ENCODE peak calls at places on chromosome 6, in eight cellular contexts. One of them, this sample, is unnamed.

GRCh38 chr6:66772785-66773184 is 1065.8 kb upstream of the EYS start:
- DNase-seq in stimulated activated CD4-positive, alpha-beta T cell treated with anti-CD3 and anti-CD28 coated beads, Interleukin-2, amount 100 ng/mL, for 48 hours: no peak
- DNase-seq in kidney: no peak
- DNase-seq in GM23248: no peak
- DNase-seq in Panc1: no peak
- DNase-seq in RCC 7860: no peak
- DNase-seq in NCI-H2029: no peak
- DNase-seq in NCI-H1092 treated with DMSO at 0.1 percent for 48 hours: no peak
- DNase-seq in this sample: no peak

GRCh38 chr6:156844089-156844488 is 66.9 kb downstream of the ARID1B start:
- DNase-seq in stimulated activated CD4-positive, alpha-beta T cell treated with anti-CD3 and anti-CD28 coated beads, Interleukin-2, amount 100 ng/mL, for 48 hours: no peak
- DNase-seq in kidney: no peak
- DNase-seq in GM23248: no peak
- DNase-seq in Panc1: no peak
- DNase-seq in RCC 7860: no peak
- DNase-seq in NCI-H2029: no peak
- DNase-seq in NCI-H1092 treated with DMSO at 0.1 percent for 48 hours: no peak
- DNase-seq in this sample: no peak

GRCh38 chr6:71387179-71387578 is 98.6 kb downstream of the OGFRL1 start:
- DNase-seq in stimulated activated CD4-positive, alpha-beta T cell treated with anti-CD3 and anti-CD28 coated beads, Interleukin-2, amount 100 ng/mL, for 48 hours: no peak
- DNase-seq in kidney: no peak
- DNase-seq in GM23248: peak; percentile 81
- DNase-seq in Panc1: no peak
- DNase-seq in RCC 7860: no peak
- DNase-seq in NCI-H2029: no peak
- DNase-seq in NCI-H1092 treated with DMSO at 0.1 percent for 48 hours: no peak
- DNase-seq in this sample: no peak

GRCh38 chr6:134517145-134517658 is 199.3 kb upstream of the SGK1 start:
- DNase-seq in stimulated activated CD4-positive, alpha-beta T cell treated with anti-CD3 and anti-CD28 coated beads, Interleukin-2, amount 100 ng/mL, for 48 hours: no peak
- DNase-seq in kidney: peak; percentile 90
- DNase-seq in GM23248: peak; percentile 89
- DNase-seq in Panc1: no peak
- DNase-seq in RCC 7860: no peak
- DNase-seq in NCI-H2029: no peak
- DNase-seq in NCI-H1092 treated with DMSO at 0.1 percent for 48 hours: peak; percentile 14
- DNase-seq in this sample: no peak

GRCh38 chr6:34544052-34544604 is 12.0 kb downstream of the SPDEF start:
- DNase-seq in stimulated activated CD4-positive, alpha-beta T cell treated with anti-CD3 and anti-CD28 coated beads, Interleukin-2, amount 100 ng/mL, for 48 hours: no peak
- DNase-seq in kidney: peak; percentile 67
- DNase-seq in GM23248: no peak
- DNase-seq in Panc1: no peak
- DNase-seq in RCC 7860: no peak
- DNase-seq in NCI-H2029: no peak
- DNase-seq in NCI-H1092 treated with DMSO at 0.1 percent for 48 hours: no peak
- DNase-seq in this sample: no peak

GRCh38 chr6:41546866-41547798 is 951 bp downstream of the FOXP4 start:
- DNase-seq in stimulated activated CD4-positive, alpha-beta T cell treated with anti-CD3 and anti-CD28 coated beads, Interleukin-2, amount 100 ng/mL, for 48 hours: no peak
- DNase-seq in kidney: peak; percentile 87
- DNase-seq in GM23248: peak; percentile 83
- DNase-seq in Panc1: no peak
- DNase-seq in RCC 7860: no peak
- DNase-seq in NCI-H2029: peak; percentile 17
- DNase-seq in NCI-H1092 treated with DMSO at 0.1 percent for 48 hours: peak; percentile 6
- DNase-seq in this sample: no peak

GRCh38 chr6:156719395-156719719 is 57.8 kb upstream of the ARID1B start:
- DNase-seq in stimulated activated CD4-positive, alpha-beta T cell treated with anti-CD3 and anti-CD28 coated beads, Interleukin-2, amount 100 ng/mL, for 48 hours: no peak
- DNase-seq in kidney: no peak
- DNase-seq in GM23248: no peak
- DNase-seq in Panc1: no peak
- DNase-seq in RCC 7860: no peak
- DNase-seq in NCI-H2029: no peak
- DNase-seq in NCI-H1092 treated with DMSO at 0.1 percent for 48 hours: no peak
- DNase-seq in this sample: no peak

GRCh38 chr6:48985025-48985424 is 478.0 kb downstream of the MMUT start:
- DNase-seq in stimulated activated CD4-positive, alpha-beta T cell treated with anti-CD3 and anti-CD28 coated beads, Interleukin-2, amount 100 ng/mL, for 48 hours: no peak
- DNase-seq in kidney: no peak
- DNase-seq in GM23248: no peak
- DNase-seq in Panc1: no peak
- DNase-seq in RCC 7860: no peak
- DNase-seq in NCI-H2029: no peak
- DNase-seq in NCI-H1092 treated with DMSO at 0.1 percent for 48 hours: no peak
- DNase-seq in this sample: no peak

GRCh38 chr6:36927691-36928546 is 26.6 kb upstream of the PI16 start:
- DNase-seq in stimulated activated CD4-positive, alpha-beta T cell treated with anti-CD3 and anti-CD28 coated beads, Interleukin-2, amount 100 ng/mL, for 48 hours: no peak
- DNase-seq in kidney: no peak
- DNase-seq in GM23248: peak; percentile 80
- DNase-seq in Panc1: no peak
- DNase-seq in RCC 7860: no peak
- DNase-seq in NCI-H2029: peak; percentile 45
- DNase-seq in NCI-H1092 treated with DMSO at 0.1 percent for 48 hours: no peak
- DNase-seq in this sample: no peak

GRCh38 chr6:125930810-125931418 is 25.7 kb upstream of the HINT3 start:
- DNase-seq in stimulated activated CD4-positive, alpha-beta T cell treated with anti-CD3 and anti-CD28 coated beads, Interleukin-2, amount 100 ng/mL, for 48 hours: no peak
- DNase-seq in kidney: no peak
- DNase-seq in GM23248: peak; percentile 34
- DNase-seq in Panc1: no peak
- DNase-seq in RCC 7860: no peak
- DNase-seq in NCI-H2029: no peak
- DNase-seq in NCI-H1092 treated with DMSO at 0.1 percent for 48 hours: no peak
- DNase-seq in this sample: no peak

GRCh38 chr6:82268301-82268846 is 20.8 kb upstream of the IBTK start:
- DNase-seq in stimulated activated CD4-positive, alpha-beta T cell treated with anti-CD3 and anti-CD28 coated beads, Interleukin-2, amount 100 ng/mL, for 48 hours: no peak
- DNase-seq in kidney: no peak
- DNase-seq in GM23248: no peak
- DNase-seq in Panc1: no peak
- DNase-seq in RCC 7860: no peak
- DNase-seq in NCI-H2029: no peak
- DNase-seq in NCI-H1092 treated with DMSO at 0.1 percent for 48 hours: no peak
- DNase-seq in this sample: no peak

GRCh38 chr6:91438570-91438969 is 851.7 kb upstream of the MAP3K7 start:
- DNase-seq in stimulated activated CD4-positive, alpha-beta T cell treated with anti-CD3 and anti-CD28 coated beads, Interleukin-2, amount 100 ng/mL, for 48 hours: no peak
- DNase-seq in kidney: no peak
- DNase-seq in GM23248: no peak
- DNase-seq in Panc1: no peak
- DNase-seq in RCC 7860: no peak
- DNase-seq in NCI-H2029: no peak
- DNase-seq in NCI-H1092 treated with DMSO at 0.1 percent for 48 hours: no peak
- DNase-seq in this sample: no peak

GRCh38 chr6:21441386-21441785 is 152.2 kb upstream of the SOX4 start:
- DNase-seq in stimulated activated CD4-positive, alpha-beta T cell treated with anti-CD3 and anti-CD28 coated beads, Interleukin-2, amount 100 ng/mL, for 48 hours: no peak
- DNase-seq in kidney: no peak
- DNase-seq in GM23248: no peak
- DNase-seq in Panc1: no peak
- DNase-seq in RCC 7860: no peak
- DNase-seq in NCI-H2029: no peak
- DNase-seq in NCI-H1092 treated with DMSO at 0.1 percent for 48 hours: no peak
- DNase-seq in this sample: no peak

GRCh38 chr6:130020106-130020851 is 1.9 kb downstream of the L3MBTL3 start:
- DNase-seq in stimulated activated CD4-positive, alpha-beta T cell treated with anti-CD3 and anti-CD28 coated beads, Interleukin-2, amount 100 ng/mL, for 48 hours: no peak
- DNase-seq in kidney: peak; percentile 80
- DNase-seq in GM23248: peak; percentile 59
- DNase-seq in Panc1: no peak
- DNase-seq in RCC 7860: no peak
- DNase-seq in NCI-H2029: no peak
- DNase-seq in NCI-H1092 treated with DMSO at 0.1 percent for 48 hours: no peak
- DNase-seq in this sample: peak; percentile 32

GRCh38 chr6:138521800-138522199 is 22.5 kb upstream of the NHSL1 start:
- DNase-seq in stimulated activated CD4-positive, alpha-beta T cell treated with anti-CD3 and anti-CD28 coated beads, Interleukin-2, amount 100 ng/mL, for 48 hours: no peak
- DNase-seq in kidney: no peak
- DNase-seq in GM23248: no peak
- DNase-seq in Panc1: no peak
- DNase-seq in RCC 7860: no peak
- DNase-seq in NCI-H2029: no peak
- DNase-seq in NCI-H1092 treated with DMSO at 0.1 percent for 48 hours: no peak
- DNase-seq in this sample: no peak

GRCh38 chr6:115120394-115120793 is 777.6 kb upstream of the HS3ST5 start:
- DNase-seq in stimulated activated CD4-positive, alpha-beta T cell treated with anti-CD3 and anti-CD28 coated beads, Interleukin-2, amount 100 ng/mL, for 48 hours: no peak
- DNase-seq in kidney: no peak
- DNase-seq in GM23248: no peak
- DNase-seq in Panc1: no peak
- DNase-seq in RCC 7860: no peak
- DNase-seq in NCI-H2029: no peak
- DNase-seq in NCI-H1092 treated with DMSO at 0.1 percent for 48 hours: no peak
- DNase-seq in this sample: no peak

GRCh38 chr6:55866110-55866509 is 9.3 kb downstream of the BMP5 start:
- DNase-seq in stimulated activated CD4-positive, alpha-beta T cell treated with anti-CD3 and anti-CD28 coated beads, Interleukin-2, amount 100 ng/mL, for 48 hours: no peak
- DNase-seq in kidney: no peak
- DNase-seq in GM23248: no peak
- DNase-seq in Panc1: no peak
- DNase-seq in RCC 7860: no peak
- DNase-seq in NCI-H2029: no peak
- DNase-seq in NCI-H1092 treated with DMSO at 0.1 percent for 48 hours: no peak
- DNase-seq in this sample: no peak

GRCh38 chr6:46653439-46653942 is 716 bp downstream of the SLC25A27 start:
- DNase-seq in stimulated activated CD4-positive, alpha-beta T cell treated with anti-CD3 and anti-CD28 coated beads, Interleukin-2, amount 100 ng/mL, for 48 hours: no peak
- DNase-seq in kidney: no peak
- DNase-seq in GM23248: no peak
- DNase-seq in Panc1: no peak
- DNase-seq in RCC 7860: no peak
- DNase-seq in NCI-H2029: no peak
- DNase-seq in NCI-H1092 treated with DMSO at 0.1 percent for 48 hours: no peak
- DNase-seq in this sample: no peak

GRCh38 chr6:121932071-121933009 is 467.1 kb upstream of the HSF2 start:
- DNase-seq in stimulated activated CD4-positive, alpha-beta T cell treated with anti-CD3 and anti-CD28 coated beads, Interleukin-2, amount 100 ng/mL, for 48 hours: no peak
- DNase-seq in kidney: peak; percentile 87
- DNase-seq in GM23248: peak; percentile 97
- DNase-seq in Panc1: peak; percentile 46
- DNase-seq in RCC 7860: no peak
- DNase-seq in NCI-H2029: no peak
- DNase-seq in NCI-H1092 treated with DMSO at 0.1 percent for 48 hours: no peak
- DNase-seq in this sample: no peak

GRCh38 chr6:116535109-116535508 is 10.4 kb downstream of the TRAPPC3L start:
- DNase-seq in stimulated activated CD4-positive, alpha-beta T cell treated with anti-CD3 and anti-CD28 coated beads, Interleukin-2, amount 100 ng/mL, for 48 hours: no peak
- DNase-seq in kidney: no peak
- DNase-seq in GM23248: no peak
- DNase-seq in Panc1: no peak
- DNase-seq in RCC 7860: no peak
- DNase-seq in NCI-H2029: no peak
- DNase-seq in NCI-H1092 treated with DMSO at 0.1 percent for 48 hours: no peak
- DNase-seq in this sample: no peak

GRCh38 chr6:4603291-4603690 is 172.9 kb upstream of the CDYL start:
- DNase-seq in stimulated activated CD4-positive, alpha-beta T cell treated with anti-CD3 and anti-CD28 coated beads, Interleukin-2, amount 100 ng/mL, for 48 hours: no peak
- DNase-seq in kidney: peak; percentile 70
- DNase-seq in GM23248: peak; percentile 91
- DNase-seq in Panc1: no peak
- DNase-seq in RCC 7860: peak; percentile 27
- DNase-seq in NCI-H2029: no peak
- DNase-seq in NCI-H1092 treated with DMSO at 0.1 percent for 48 hours: no peak
- DNase-seq in this sample: no peak

GRCh38 chr6:39804666-39805065 is 12.5 kb downstream of the DAAM2 start:
- DNase-seq in stimulated activated CD4-positive, alpha-beta T cell treated with anti-CD3 and anti-CD28 coated beads, Interleukin-2, amount 100 ng/mL, for 48 hours: no peak
- DNase-seq in kidney: no peak
- DNase-seq in GM23248: peak; percentile 93
- DNase-seq in Panc1: no peak
- DNase-seq in RCC 7860: peak; percentile 38
- DNase-seq in NCI-H2029: no peak
- DNase-seq in NCI-H1092 treated with DMSO at 0.1 percent for 48 hours: no peak
- DNase-seq in this sample: no peak

GRCh38 chr6:24897186-24897585 is 38.6 kb downstream of the RIPOR2 start:
- DNase-seq in stimulated activated CD4-positive, alpha-beta T cell treated with anti-CD3 and anti-CD28 coated beads, Interleukin-2, amount 100 ng/mL, for 48 hours: no peak
- DNase-seq in kidney: no peak
- DNase-seq in GM23248: no peak
- DNase-seq in Panc1: no peak
- DNase-seq in RCC 7860: no peak
- DNase-seq in NCI-H2029: no peak
- DNase-seq in NCI-H1092 treated with DMSO at 0.1 percent for 48 hours: no peak
- DNase-seq in this sample: no peak

GRCh38 chr6:83464741-83465140 is 33.9 kb upstream of the ME1 start:
- DNase-seq in stimulated activated CD4-positive, alpha-beta T cell treated with anti-CD3 and anti-CD28 coated beads, Interleukin-2, amount 100 ng/mL, for 48 hours: no peak
- DNase-seq in kidney: no peak
- DNase-seq in GM23248: no peak
- DNase-seq in Panc1: peak; percentile 12
- DNase-seq in RCC 7860: no peak
- DNase-seq in NCI-H2029: no peak
- DNase-seq in NCI-H1092 treated with DMSO at 0.1 percent for 48 hours: no peak
- DNase-seq in this sample: no peak

GRCh38 chr6:78835817-78836216 is 31.5 kb upstream of the IRAK1BP1 start:
- DNase-seq in stimulated activated CD4-positive, alpha-beta T cell treated with anti-CD3 and anti-CD28 coated beads, Interleukin-2, amount 100 ng/mL, for 48 hours: no peak
- DNase-seq in kidney: no peak
- DNase-seq in GM23248: peak; percentile 26
- DNase-seq in Panc1: no peak
- DNase-seq in RCC 7860: no peak
- DNase-seq in NCI-H2029: no peak
- DNase-seq in NCI-H1092 treated with DMSO at 0.1 percent for 48 hours: no peak
- DNase-seq in this sample: no peak

GRCh38 chr6:56475736-56476457 is 166.8 kb downstream of the DST start:
- DNase-seq in stimulated activated CD4-positive, alpha-beta T cell treated with anti-CD3 and anti-CD28 coated beads, Interleukin-2, amount 100 ng/mL, for 48 hours: no peak
- DNase-seq in kidney: no peak
- DNase-seq in GM23248: no peak
- DNase-seq in Panc1: no peak
- DNase-seq in RCC 7860: no peak
- DNase-seq in NCI-H2029: no peak
- DNase-seq in NCI-H1092 treated with DMSO at 0.1 percent for 48 hours: peak; percentile 37
- DNase-seq in this sample: no peak

GRCh38 chr6:20564269-20564668 is 30.0 kb downstream of the CDKAL1 start:
- DNase-seq in stimulated activated CD4-positive, alpha-beta T cell treated with anti-CD3 and anti-CD28 coated beads, Interleukin-2, amount 100 ng/mL, for 48 hours: no peak
- DNase-seq in kidney: no peak
- DNase-seq in GM23248: peak; percentile 33
- DNase-seq in Panc1: no peak
- DNase-seq in RCC 7860: peak; percentile 17
- DNase-seq in NCI-H2029: peak; percentile 29
- DNase-seq in NCI-H1092 treated with DMSO at 0.1 percent for 48 hours: no peak
- DNase-seq in this sample: no peak

GRCh38 chr6:36873612-36874011 is 991 bp downstream of the PPIL1 start:
- DNase-seq in stimulated activated CD4-positive, alpha-beta T cell treated with anti-CD3 and anti-CD28 coated beads, Interleukin-2, amount 100 ng/mL, for 48 hours: no peak
- DNase-seq in kidney: no peak
- DNase-seq in GM23248: no peak
- DNase-seq in Panc1: no peak
- DNase-seq in RCC 7860: no peak
- DNase-seq in NCI-H2029: no peak
- DNase-seq in NCI-H1092 treated with DMSO at 0.1 percent for 48 hours: peak; percentile 31
- DNase-seq in this sample: no peak

GRCh38 chr6:2942916-2943563 is 28.3 kb downstream of the SERPINB6 start:
- DNase-seq in stimulated activated CD4-positive, alpha-beta T cell treated with anti-CD3 and anti-CD28 coated beads, Interleukin-2, amount 100 ng/mL, for 48 hours: no peak
- DNase-seq in kidney: no peak
- DNase-seq in GM23248: no peak
- DNase-seq in Panc1: no peak
- DNase-seq in RCC 7860: no peak
- DNase-seq in NCI-H2029: no peak
- DNase-seq in NCI-H1092 treated with DMSO at 0.1 percent for 48 hours: no peak
- DNase-seq in this sample: no peak

GRCh38 chr6:142942805-142943227 is 2.2 kb downstream of the HIVEP2 start:
- DNase-seq in stimulated activated CD4-positive, alpha-beta T cell treated with anti-CD3 and anti-CD28 coated beads, Interleukin-2, amount 100 ng/mL, for 48 hours: no peak
- DNase-seq in kidney: no peak
- DNase-seq in GM23248: peak; percentile 62
- DNase-seq in Panc1: no peak
- DNase-seq in RCC 7860: no peak
- DNase-seq in NCI-H2029: no peak
- DNase-seq in NCI-H1092 treated with DMSO at 0.1 percent for 48 hours: no peak
- DNase-seq in this sample: no peak

GRCh38 chr6:5695260-5696245 is 311.2 kb downstream of the NRN1 start:
- DNase-seq in stimulated activated CD4-positive, alpha-beta T cell treated with anti-CD3 and anti-CD28 coated beads, Interleukin-2, amount 100 ng/mL, for 48 hours: no peak
- DNase-seq in kidney: no peak
- DNase-seq in GM23248: peak; percentile 90
- DNase-seq in Panc1: no peak
- DNase-seq in RCC 7860: peak; percentile 82
- DNase-seq in NCI-H2029: no peak
- DNase-seq in NCI-H1092 treated with DMSO at 0.1 percent for 48 hours: no peak
- DNase-seq in this sample: no peak

GRCh38 chr6:108574457-108575149 is 13.9 kb downstream of the FOXO3 start:
- DNase-seq in stimulated activated CD4-positive, alpha-beta T cell treated with anti-CD3 and anti-CD28 coated beads, Interleukin-2, amount 100 ng/mL, for 48 hours: no peak
- DNase-seq in kidney: no peak
- DNase-seq in GM23248: no peak
- DNase-seq in Panc1: no peak
- DNase-seq in RCC 7860: no peak
- DNase-seq in NCI-H2029: peak; percentile 42
- DNase-seq in NCI-H1092 treated with DMSO at 0.1 percent for 48 hours: no peak
- DNase-seq in this sample: no peak

GRCh38 chr6:11373208-11373607 is 140.7 kb upstream of the NEDD9 start:
- DNase-seq in stimulated activated CD4-positive, alpha-beta T cell treated with anti-CD3 and anti-CD28 coated beads, Interleukin-2, amount 100 ng/mL, for 48 hours: no peak
- DNase-seq in kidney: no peak
- DNase-seq in GM23248: no peak
- DNase-seq in Panc1: no peak
- DNase-seq in RCC 7860: no peak
- DNase-seq in NCI-H2029: no peak
- DNase-seq in NCI-H1092 treated with DMSO at 0.1 percent for 48 hours: no peak
- DNase-seq in this sample: no peak

GRCh38 chr6:33677153-33677660 is 34.3 kb downstream of the UQCC2 start:
- DNase-seq in stimulated activated CD4-positive, alpha-beta T cell treated with anti-CD3 and anti-CD28 coated beads, Interleukin-2, amount 100 ng/mL, for 48 hours: no peak
- DNase-seq in kidney: no peak
- DNase-seq in GM23248: peak; percentile 72
- DNase-seq in Panc1: no peak
- DNase-seq in RCC 7860: no peak
- DNase-seq in NCI-H2029: no peak
- DNase-seq in NCI-H1092 treated with DMSO at 0.1 percent for 48 hours: no peak
- DNase-seq in this sample: no peak

This sample was measured in GM12891.